ENCODE peak calls at places on chromosomes 12 and 14, in nine cellular contexts. One of them, this sample, is unnamed.

GRCh38 chr12:94951071-94951639 is 52.3 kb downstream of the NDUFA12 start:
- DNase-seq in T-helper 1 cell: no peak
- DNase-seq in lung: no peak
- DNase-seq in uterus: no peak
- DNase-seq in mammary epithelial cell: no peak
- DNase-seq in Daoy: no peak
- DNase-seq in right cardiac atrium: no peak
- DNase-seq in GM20000: no peak
- DNase-seq in HFFc6: no peak
- DNase-seq in this sample: no peak

GRCh38 chr14:103740991-103741689 is 25.5 kb downstream of the ZFYVE21 start:
- DNase-seq in T-helper 1 cell: no peak
- DNase-seq in lung: no peak
- DNase-seq in uterus: no peak
- DNase-seq in mammary epithelial cell: no peak
- DNase-seq in Daoy: peak
- DNase-seq in right cardiac atrium: no peak
- DNase-seq in GM20000: no peak
- DNase-seq in HFFc6: no peak
- DNase-seq in this sample: no peak

GRCh38 chr12:25313591-25313990 is 62.9 kb upstream of the KRAS start:
- DNase-seq in T-helper 1 cell: no peak
- DNase-seq in lung: no peak
- DNase-seq in uterus: no peak
- DNase-seq in mammary epithelial cell: peak
- DNase-seq in Daoy: no peak
- DNase-seq in right cardiac atrium: no peak
- DNase-seq in GM20000: no peak
- DNase-seq in HFFc6: no peak
- DNase-seq in this sample: peak

GRCh38 chr12:119693006-119693405 is 25.1 kb downstream of the PRKAB1 start:
- DNase-seq in T-helper 1 cell: no peak
- DNase-seq in lung: peak
- DNase-seq in uterus: peak
- DNase-seq in mammary epithelial cell: peak
- DNase-seq in Daoy: peak
- DNase-seq in right cardiac atrium: peak
- DNase-seq in GM20000: no peak
- DNase-seq in HFFc6: peak
- DNase-seq in this sample: peak

GRCh38 chr14:69879175-69880047 is at the start of gene SMOC1:
- DNase-seq in T-helper 1 cell: no peak
- DNase-seq in lung: no peak
- DNase-seq in uterus: peak
- DNase-seq in mammary epithelial cell: peak
- DNase-seq in Daoy: peak
- DNase-seq in right cardiac atrium: peak
- DNase-seq in GM20000: peak
- DNase-seq in HFFc6: no peak
- DNase-seq in this sample: no peak

GRCh38 chr12:4272014-4272975 is 1.3 kb upstream of the CCND2 start:
- DNase-seq in T-helper 1 cell: peak
- DNase-seq in lung: peak
- DNase-seq in uterus: peak
- DNase-seq in mammary epithelial cell: peak
- DNase-seq in Daoy: peak
- DNase-seq in right cardiac atrium: peak
- DNase-seq in GM20000: peak
- DNase-seq in HFFc6: no peak
- DNase-seq in this sample: peak

GRCh38 chr12:10759657-10760056 is 36.5 kb upstream of the YBX3 start:
- DNase-seq in T-helper 1 cell: no peak
- DNase-seq in lung: no peak
- DNase-seq in uterus: no peak
- DNase-seq in mammary epithelial cell: no peak
- DNase-seq in Daoy: no peak
- DNase-seq in right cardiac atrium: no peak
- DNase-seq in GM20000: no peak
- DNase-seq in HFFc6: no peak
- DNase-seq in this sample: no peak

GRCh38 chr12:69214169-69214568 is 25.2 kb upstream of the CPSF6 start:
- DNase-seq in T-helper 1 cell: no peak
- DNase-seq in lung: no peak
- DNase-seq in uterus: no peak
- DNase-seq in mammary epithelial cell: no peak
- DNase-seq in Daoy: no peak
- DNase-seq in right cardiac atrium: no peak
- DNase-seq in GM20000: no peak
- DNase-seq in HFFc6: no peak
- DNase-seq in this sample: no peak

GRCh38 chr12:52238206-52238840 is 5.3 kb downstream of the KRT7 start:
- DNase-seq in T-helper 1 cell: no peak
- DNase-seq in lung: no peak
- DNase-seq in uterus: no peak
- DNase-seq in mammary epithelial cell: no peak
- DNase-seq in Daoy: no peak
- DNase-seq in right cardiac atrium: no peak
- DNase-seq in GM20000: no peak
- DNase-seq in HFFc6: no peak
- DNase-seq in this sample: no peak

GRCh38 chr12:19166387-19166786 is 36.9 kb downstream of the PLEKHA5 start:
- DNase-seq in T-helper 1 cell: no peak
- DNase-seq in lung: no peak
- DNase-seq in uterus: no peak
- DNase-seq in mammary epithelial cell: no peak
- DNase-seq in Daoy: no peak
- DNase-seq in right cardiac atrium: no peak
- DNase-seq in GM20000: no peak
- DNase-seq in HFFc6: no peak
- DNase-seq in this sample: no peak

GRCh38 chr12:13383379-13383778 is 186.9 kb downstream of the EMP1 start:
- DNase-seq in T-helper 1 cell: no peak
- DNase-seq in lung: peak
- DNase-seq in uterus: no peak
- DNase-seq in mammary epithelial cell: peak
- DNase-seq in Daoy: no peak
- DNase-seq in right cardiac atrium: no peak
- DNase-seq in GM20000: no peak
- DNase-seq in HFFc6: no peak
- DNase-seq in this sample: no peak

GRCh38 chr14:51447411-51447810 is 204.3 kb upstream of the FRMD6 start:
- DNase-seq in T-helper 1 cell: no peak
- DNase-seq in lung: no peak
- DNase-seq in uterus: no peak
- DNase-seq in mammary epithelial cell: no peak
- DNase-seq in Daoy: no peak
- DNase-seq in right cardiac atrium: no peak
- DNase-seq in GM20000: no peak
- DNase-seq in HFFc6: no peak
- DNase-seq in this sample: peak

GRCh38 chr12:65518771-65519170 is 240.3 kb downstream of the MSRB3 start:
- DNase-seq in T-helper 1 cell: no peak
- DNase-seq in lung: no peak
- DNase-seq in uterus: no peak
- DNase-seq in mammary epithelial cell: peak
- DNase-seq in Daoy: no peak
- DNase-seq in right cardiac atrium: no peak
- DNase-seq in GM20000: no peak
- DNase-seq in HFFc6: peak
- DNase-seq in this sample: peak

GRCh38 chr14:69008411-69008810 is 29.3 kb upstream of the ACTN1 start:
- DNase-seq in T-helper 1 cell: no peak
- DNase-seq in lung: no peak
- DNase-seq in uterus: no peak
- DNase-seq in mammary epithelial cell: no peak
- DNase-seq in Daoy: no peak
- DNase-seq in right cardiac atrium: no peak
- DNase-seq in GM20000: no peak
- DNase-seq in HFFc6: no peak
- DNase-seq in this sample: peak